ENCODE peak calls at places on chromosomes 16 and 17, in seven cellular contexts. H, N, U, J, V, I and D are unnamed samples.

GRCh38 chr17:46842835-46843234 is 8.5 kb upstream of the WNT9B start:
- DNase-seq in H (no peak), N (no peak), U (no peak), J (no peak), V (no peak), I (no peak), D (no peak)

GRCh38 chr17:57357830-57358426 is 101.6 kb downstream of the MSI2 start:
- DNase-seq in H (no peak), N (no peak), U (no peak), J (no peak), V (no peak), I (no peak), D (no peak)

GRCh38 chr17:17849147-17849820 is 12.5 kb upstream of the SREBF1 start:
- DNase-seq in H (peak), N (peak), U (no peak), J (no peak), V (no peak), I (peak), D (peak)

GRCh38 chr16:59881366-59881765 is 1147.2 kb upstream of the GOT2 start:
- DNase-seq in H (no peak), N (no peak), U (no peak), J (no peak), V (no peak), I (no peak), D (no peak)

GRCh38 chr16:24609417-24609739 is 70.0 kb downstream of the RBBP6 start:
- DNase-seq in H (no peak), N (no peak), U (no peak), J (no peak), V (no peak), I (no peak), D (no peak)

GRCh38 chr16:84925092-84925772 is 86.1 kb downstream of the ZDHHC7 start:
- DNase-seq in H (peak), N (peak), U (no peak), J (peak), V (peak), I (no peak), D (peak)

GRCh38 chr16:4098496-4098895 is 17.7 kb downstream of the ADCY9 start:
- DNase-seq in H (no peak), N (no peak), U (no peak), J (no peak), V (no peak), I (no peak), D (peak)

GRCh38 chr17:1627219-1627986 is 1.2 kb downstream of the SLC43A2 start:
- DNase-seq in H (no peak), N (no peak), U (no peak), J (peak), V (no peak), I (no peak), D (no peak)

GRCh38 chr17:41725134-41725533 is 9.3 kb downstream of the HAP1 start:
- DNase-seq in H (no peak), N (no peak), U (no peak), J (no peak), V (no peak), I (no peak), D (no peak)

GRCh38 chr17:82964851-82965341 is 114.5 kb upstream of the METRNL start:
- DNase-seq in H (no peak), N (no peak), U (no peak), J (no peak), V (no peak), I (no peak), D (no peak)

GRCh38 chr17:72976971-72977767 is 115.3 kb downstream of the SLC39A11 start:
- DNase-seq in H (no peak), N (no peak), U (no peak), J (peak), V (peak), I (peak), D (peak)

GRCh38 chr17:68775338-68775737 is 174.2 kb upstream of the FAM20A start:
- DNase-seq in H (no peak), N (no peak), U (no peak), J (no peak), V (no peak), I (no peak), D (peak)